ENCODE peak calls at places on chromosomes 12 and 14, in eight cellular contexts. I is progenitor cell of endocrine pancreas, D is bronchial epithelial cell, X is epithelial cell of esophagus, G is endothelial cell, A is BJ, M is lower leg skin, K is thoracic aorta. Z is an unnamed sample.

GRCh38 chr12:111546758-111547383 is 52.2 kb downstream of the ATXN2 start:
- DNase-seq in I (no peak), D (peak; percentile 33), X (peak; percentile 32), G (no peak), A (no peak), M (no peak), K (no peak), Z (no peak)

GRCh38 chr14:99415496-99416281 is 65.0 kb downstream of the SETD3 start:
- DNase-seq in I (peak; percentile 54), D (peak; percentile 75), X (peak; percentile 81), G (peak; percentile 66), A (peak; percentile 68), M (no peak), K (no peak), Z (peak; percentile 69)

GRCh38 chr12:4011597-4011996 is 138.4 kb upstream of the PARP11 start:
- DNase-seq in I (no peak), D (peak; percentile 92), X (peak; percentile 81), G (no peak), A (no peak), M (no peak), K (no peak), Z (no peak)

GRCh38 chr14:34873591-34874385 is 1.4 kb downstream of the BAZ1A start:
- DNase-seq in I (peak; percentile 53), D (peak; percentile 70), X (peak; percentile 85), G (peak; percentile 64), A (no peak), M (peak; percentile 97), K (peak; percentile 77), Z (peak; percentile 71)

GRCh38 chr12:114747156-114747555 is 63.2 kb upstream of the TBX3 start:
- DNase-seq in I (no peak), D (no peak), X (no peak), G (no peak), A (no peak), M (no peak), K (no peak), Z (no peak)

GRCh38 chr14:36976571-36977023 is 195.8 kb downstream of the SLC25A21 start:
- DNase-seq in I (no peak), D (peak; percentile 88), X (peak; percentile 81), G (no peak), A (no peak), M (no peak), K (no peak), Z (no peak)

GRCh38 chr14:44962573-44963528 is 861 bp downstream of the TOGARAM1 start:
- DNase-seq in I (peak; percentile 18), D (peak; percentile 24), X (peak; percentile 49), G (peak; percentile 47), A (no peak), M (peak; percentile 93), K (peak; percentile 7), Z (peak; percentile 50)

GRCh38 chr14:71314717-71315116 is 407.5 kb downstream of the PCNX1 start:
- DNase-seq in I (no peak), D (no peak), X (no peak), G (no peak), A (no peak), M (no peak), K (no peak), Z (no peak)

GRCh38 chr12:13702401-13702800 is 279.0 kb downstream of the GRIN2B start:
- DNase-seq in I (no peak), D (no peak), X (no peak), G (no peak), A (no peak), M (no peak), K (no peak), Z (no peak)

GRCh38 chr12:116969615-116970575 is 59.1 kb downstream of the FBXW8 start:
- DNase-seq in I (no peak), D (no peak), X (no peak), G (no peak), A (no peak), M (no peak), K (no peak), Z (no peak)

GRCh38 chr12:28568083-28568482 is 377.8 kb downstream of the CCDC91 start:
- DNase-seq in I (no peak), D (peak; percentile 72), X (peak; percentile 88), G (no peak), A (peak; percentile 80), M (peak; percentile 91), K (no peak), Z (no peak)

GRCh38 chr12:103924761-103925641 is 5.2 kb upstream of the HSP90B1 start:
- DNase-seq in I (no peak), D (peak; percentile 76), X (peak; percentile 80), G (no peak), A (peak; percentile 40), M (no peak), K (no peak), Z (no peak)

GRCh38 chr12:21677622-21678277 is 20.1 kb upstream of the LDHB start:
- DNase-seq in I (no peak), D (peak; percentile 90), X (peak; percentile 82), G (no peak), A (no peak), M (no peak), K (no peak), Z (no peak)

GRCh38 chr12:112967306-112967705 is 11.0 kb upstream of the OAS2 start:
- DNase-seq in I (no peak), D (no peak), X (no peak), G (no peak), A (no peak), M (peak; percentile 45), K (no peak), Z (no peak)

GRCh38 chr14:91889477-91890211 is 22.3 kb upstream of the TC2N start:
- DNase-seq in I (no peak), D (no peak), X (no peak), G (no peak), A (no peak), M (no peak), K (no peak), Z (no peak)

GRCh38 chr14:47422191-47422590 is 253.2 kb downstream of the MDGA2 start:
- DNase-seq in I (no peak), D (no peak), X (no peak), G (no peak), A (no peak), M (no peak), K (no peak), Z (no peak)

GRCh38 chr12:92717202-92717601 is 14.4 kb downstream of the PLEKHG7 start:
- DNase-seq in I (no peak), D (peak; percentile 20), X (peak; percentile 33), G (peak; percentile 39), A (no peak), M (no peak), K (no peak), Z (no peak)

GRCh38 chr12:102543494-102543893 is 63.1 kb upstream of the IGF1 start:
- DNase-seq in I (no peak), D (no peak), X (no peak), G (no peak), A (no peak), M (no peak), K (no peak), Z (no peak)

GRCh38 chr12:122003646-122004611 is 17.8 kb upstream of the BCL7A start:
- DNase-seq in I (no peak), D (no peak), X (no peak), G (no peak), A (no peak), M (no peak), K (no peak), Z (no peak)

GRCh38 chr12:44317651-44318126 is 481.8 kb downstream of the TMEM117 start:
- DNase-seq in I (no peak), D (peak; percentile 31), X (peak; percentile 49), G (no peak), A (no peak), M (no peak), K (no peak), Z (peak; percentile 22)

GRCh38 chr14:53151867-53152626 is 1.1 kb downstream of the DDHD1 start:
- DNase-seq in I (peak; percentile 25), D (peak; percentile 41), X (peak; percentile 62), G (peak; percentile 34), A (no peak), M (peak; percentile 93), K (no peak), Z (peak; percentile 52)
- TF ChIP-seq CTCF in I (peak; percentile 38), D (peak; percentile 32), X (peak; percentile 18), G (no peak), A (peak; percentile 16), M (no peak), K (peak; percentile 36), Z (no peak)

GRCh38 chr12:5428332-5429221 is 3.3 kb upstream of the NTF3 start:
- DNase-seq in I (no peak), D (no peak), X (no peak), G (peak; percentile 41), A (no peak), M (peak; percentile 71), K (no peak), Z (no peak)
- TF ChIP-seq CTCF in I (peak; percentile 61), D (peak; percentile 27), X (peak; percentile 30), G (no peak), A (peak; percentile 64), M (no peak), K (peak; percentile 58), Z (peak; percentile 33)

GRCh38 chr12:58804749-58805148 is 115.6 kb downstream of the LRIG3 start:
- DNase-seq in I (no peak), D (peak; percentile 14), X (peak; percentile 21), G (no peak), A (no peak), M (no peak), K (no peak), Z (no peak)
- TF ChIP-seq CTCF in I (peak; percentile 44), D (peak; percentile 51), X (peak; percentile 64), G (peak; percentile 54), A (peak; percentile 25), M (no peak), K (no peak), Z (peak; percentile 51)

GRCh38 chr12:88393017-88393767 is 187.1 kb downstream of the KITLG start:
- DNase-seq in I (no peak), D (peak; percentile 62), X (peak; percentile 62), G (no peak), A (no peak), M (no peak), K (no peak), Z (no peak)
- TF ChIP-seq CTCF in I (peak; percentile 43), D (peak; percentile 49), X (peak; percentile 42), G (peak; percentile 72), A (peak; percentile 33), M (no peak), K (no peak), Z (no peak)

GRCh38 chr12:59087691-59088090 is 167.4 kb upstream of the LRIG3 start:
- DNase-seq in I (no peak), D (no peak), X (no peak), G (no peak), A (no peak), M (no peak), K (no peak), Z (no peak)

GRCh38 chr12:59087077-59087673 is 166.9 kb upstream of the LRIG3 start:
- DNase-seq in I (no peak), D (no peak), X (no peak), G (no peak), A (no peak), M (no peak), K (no peak), Z (no peak)

GRCh38 chr12:59085680-59086079 is 165.4 kb upstream of the LRIG3 start:
- DNase-seq in I (no peak), D (no peak), X (no peak), G (no peak), A (no peak), M (no peak), K (no peak), Z (no peak)

GRCh38 chr12:59086124-59086523 is 165.8 kb upstream of the LRIG3 start:
- DNase-seq in I (no peak), D (peak; percentile 84), X (peak; percentile 65), G (no peak), A (no peak), M (no peak), K (no peak), Z (no peak)

GRCh38 chr12:59084758-59085383 is 164.6 kb upstream of the LRIG3 start:
- DNase-seq in I (peak; percentile 9), D (no peak), X (no peak), G (no peak), A (peak; percentile 44), M (no peak), K (no peak), Z (peak; percentile 70)
- TF ChIP-seq CTCF in I (no peak), D (no peak), X (no peak), G (no peak), A (peak; percentile 17), M (no peak), K (no peak), Z (no peak)

Z was measured in nephron progenitor cell.